ENCODE peak calls at places on chromosome 10, in six cellular contexts. H is stomach; P is stimulated activated CD4-positive, alpha-beta T cell treated with anti-CD3 and anti-CD28 coated beads, Interleukin-2, amount 100 ng/mL, for 48 hours; V is pulmonary artery endothelial cell; D is T follicular helper cell; B is cerebellar cortex. Q is an unnamed sample.

GRCh38 chr10:75663947-75664664 is 232.7 kb downstream of the LRMDA start:
- DNase-seq in H (no peak), P (no peak), V (no peak), D (no peak), B (no peak), Q (no peak)

GRCh38 chr10:14601872-14602725 is 172.6 kb downstream of the FAM107B start:
- DNase-seq in H (peak), P (no peak), V (peak), D (peak), B (peak), Q (peak)

GRCh38 chr10:74433993-74434392 is 283.0 kb downstream of the ADK start:
- DNase-seq in H (no peak), P (no peak), V (no peak), D (no peak), B (no peak), Q (no peak)

GRCh38 chr10:124253006-124253405 is 159.6 kb upstream of the CHST15 start:
- DNase-seq in H (no peak), P (no peak), V (no peak), D (no peak), B (no peak), Q (no peak)

GRCh38 chr10:21813944-21814343 is 189.6 kb downstream of the DNAJC1 start:
- DNase-seq in H (no peak), P (no peak), V (no peak), D (no peak), B (no peak), Q (no peak)

GRCh38 chr10:95480901-95481491 is 80.2 kb downstream of the SORBS1 start:
- DNase-seq in H (no peak), P (no peak), V (no peak), D (no peak), B (no peak), Q (no peak)

GRCh38 chr10:113360870-113361269 is 192.0 kb upstream of the HABP2 start:
- DNase-seq in H (no peak), P (no peak), V (no peak), D (no peak), B (no peak), Q (no peak)

GRCh38 chr10:77251297-77252013 is 386.2 kb downstream of the KCNMA1 start:
- DNase-seq in H (peak), P (no peak), V (peak), D (no peak), B (no peak), Q (no peak)

GRCh38 chr10:101781655-101781983 is 1.6 kb downstream of the NPM3 start:
- DNase-seq in H (peak), P (no peak), V (no peak), D (no peak), B (no peak), Q (no peak)

GRCh38 chr10:126016156-126016805 is 119.9 kb downstream of the FANK1 start:
- DNase-seq in H (no peak), P (no peak), V (no peak), D (no peak), B (no peak), Q (no peak)

GRCh38 chr10:94220717-94221116 is 142.0 kb downstream of the NOC3L start:
- DNase-seq in H (no peak), P (no peak), V (no peak), D (no peak), B (no peak), Q (no peak)

Q was measured in T-helper 17 cell.